ENCODE peak calls at places on chromosomes 2 and 18, in seven cellular contexts. G, R, W, Y, T, I and K are unnamed samples.

GRCh38 chr2:198141726-198142125 is 337.3 kb downstream of the PLCL1 start:
- DNase-seq in G (no peak), T (no peak), R (no peak), W (no peak), Y (no peak), I (no peak), K (no peak)

GRCh38 chr2:44130441-44130840 is 38.2 kb upstream of the PPM1B start:
- DNase-seq in Y (no peak), W (no peak), R (no peak), T (peak; percentile 73), G (no peak), I (no peak), K (no peak)

GRCh38 chr2:28958689-28959088 is 22.4 kb upstream of the TOGARAM2 start:
- DNase-seq in G (peak; percentile 33), R (no peak), W (peak; percentile 73), Y (peak; percentile 70), T (peak; percentile 74), I (no peak), K (no peak)

GRCh38 chr2:109702250-109702985 is 88.3 kb downstream of the SOWAHC start:
- DNase-seq in R (no peak), Y (no peak), T (peak; percentile 63), G (no peak), I (no peak), W (no peak), K (no peak)

GRCh38 chr2:149329068-149329467 is 1.3 kb upstream of the LYPD6 start:
- DNase-seq in W (no peak), R (no peak), I (no peak), G (no peak), Y (no peak), T (no peak), K (no peak)

GRCh38 chr18:75407468-75408437 is 19.8 kb downstream of the SMIM21 start:
- DNase-seq in R (no peak), Y (no peak), W (no peak), T (peak; percentile 38), I (no peak), G (no peak), K (no peak)

GRCh38 chr2:88720399-88720798 is 28.9 kb downstream of the RPIA start:
- DNase-seq in I (no peak), G (no peak), R (no peak), Y (no peak), T (no peak), W (no peak), K (no peak)

GRCh38 chr2:186201371-186201770 is 284.7 kb upstream of the ZC3H15 start:
- DNase-seq in W (no peak), I (no peak), Y (no peak), R (no peak), G (no peak), T (no peak), K (no peak)

GRCh38 chr2:212797484-212798205 is 259.0 kb upstream of the ERBB4 start:
- DNase-seq in T (peak; percentile 56), I (no peak), R (no peak), G (no peak), W (no peak), Y (no peak), K (no peak)

GRCh38 chr2:86650188-86650587 is 26.5 kb upstream of the RNF103 start:
- DNase-seq in R (no peak), T (no peak), Y (no peak), W (no peak), G (no peak), I (no peak), K (no peak)

GRCh38 chr2:119212139-119212800 is 11.4 kb upstream of the STEAP3 start:
- DNase-seq in G (no peak), I (no peak), T (no peak), W (no peak), Y (no peak), R (no peak), K (no peak)

GRCh38 chr2:237434916-237435315 is 21.0 kb upstream of the COL6A3 start:
- DNase-seq in T (peak; percentile 75), G (peak; percentile 74), Y (no peak), W (no peak), R (no peak), I (peak; percentile 70), K (no peak)

GRCh38 chr2:43055985-43056384 is 170.4 kb downstream of the ZFP36L2 start:
- DNase-seq in T (no peak), Y (no peak), G (no peak), R (no peak), W (no peak), I (no peak), K (no peak)
- H3K27ac ChIP-seq in T (no peak overlapping the region), Y (no peak overlapping the region), G (no peak overlapping the region), R (no peak overlapping the region), W (no peak overlapping the region), I (no peak overlapping the region), K (no peak overlapping the region)

GRCh38 chr2:102059151-102059550 is 67.4 kb downstream of the IL1R2 start:
- DNase-seq in R (no peak), I (no peak), W (no peak), T (no peak), Y (no peak), G (no peak), K (peak; percentile 54)
- TF ChIP-seq POLR2A in R (no peak), I (no peak), W (no peak), T (no peak), Y (no peak), G (no peak), K (no peak)

GRCh38 chr2:133952896-133953295 is 301.0 kb upstream of the MGAT5 start:
- DNase-seq in W (no peak), T (no peak), Y (no peak), I (peak; percentile 73), G (no peak), R (no peak), K (no peak)
- H3K27ac ChIP-seq in W (no peak overlapping the region), T (no peak overlapping the region), Y (no peak overlapping the region), I (no peak overlapping the region), G (no peak overlapping the region), R (no peak overlapping the region), K (no peak overlapping the region)

GRCh38 chr2:218401834-218402370 is 2.2 kb downstream of the CTDSP1 start:
- DNase-seq in T (no peak), Y (no peak), I (no peak), W (peak; percentile 36), G (no peak), R (no peak), K (no peak)

GRCh38 chr2:218398437-218399390 is 954 bp upstream of the CTDSP1 start:
- DNase-seq in I (peak; percentile 65), Y (peak; percentile 68), R (peak; percentile 88), G (peak; percentile 80), T (peak; percentile 45), W (peak; percentile 93), K (peak; percentile 79)

GRCh38 chr2:218400930-218401833 is 1.5 kb downstream of the CTDSP1 start:
- DNase-seq in R (peak; percentile 51), T (no peak), I (no peak), W (peak; percentile 42), G (peak; percentile 30), Y (peak; percentile 95), K (no peak)

GRCh38 chr2:218399391-218400166 is at the start of gene CTDSP1:
- DNase-seq in W (peak; percentile 98), G (peak; percentile 98), I (peak; percentile 95), T (peak; percentile 96), R (peak; percentile 99), Y (peak; percentile 94), K (peak; percentile 93)

GRCh38 chr2:218400167-218400929 is 680 bp downstream of the CTDSP1 start:
- DNase-seq in I (no peak), Y (no peak), R (no peak), G (peak; percentile 56), T (no peak), W (peak; percentile 67), K (no peak)
- TF ChIP-seq POLR2A in I (peak; percentile 28), Y (no peak), R (no peak), G (no peak), T (no peak), W (no peak), K (peak; percentile 11)

GRCh38 chr2:54955358-54955673 is 94.9 kb downstream of the RTN4 start:
- DNase-seq in Y (no peak), G (no peak), R (no peak), W (no peak), I (no peak), T (no peak), K (no peak)

GRCh38 chr2:54955674-54956391 is 94.4 kb downstream of the RTN4 start:
- DNase-seq in G (no peak), I (no peak), R (no peak), W (no peak), T (no peak), Y (peak; percentile 33), K (no peak)

GRCh38 chr2:54957321-54957999 is 92.8 kb downstream of the RTN4 start:
- DNase-seq in G (no peak), R (no peak), I (no peak), W (no peak), Y (no peak), T (no peak), K (no peak)

GRCh38 chr2:54954705-54955357 is 95.4 kb downstream of the RTN4 start:
- DNase-seq in T (no peak), R (no peak), I (no peak), W (no peak), G (no peak), Y (no peak), K (no peak)

GRCh38 chr2:54956392-54956722 is 93.9 kb downstream of the RTN4 start:
- DNase-seq in W (no peak), G (no peak), Y (no peak), I (no peak), R (no peak), T (peak; percentile 52), K (no peak)
- H3K27ac ChIP-seq in W (no peak overlapping the region), G (no peak overlapping the region), Y (no peak overlapping the region), I (no peak overlapping the region), R (no peak overlapping the region), T (no peak overlapping the region), K (no peak overlapping the region)

GRCh38 chr18:55007582-55007981 is 48.3 kb upstream of the CCDC68 start:
- DNase-seq in R (no peak), G (no peak), W (no peak), T (peak; percentile 13), I (no peak), Y (no peak), K (no peak)

GRCh38 chr18:55001625-55002024 is 42.4 kb upstream of the CCDC68 start:
- DNase-seq in T (no peak), G (no peak), W (no peak), R (no peak), Y (no peak), I (no peak), K (no peak)

GRCh38 chr18:55002261-55002660 is 43.0 kb upstream of the CCDC68 start:
- DNase-seq in I (no peak), R (no peak), W (no peak), T (no peak), G (no peak), Y (no peak), K (no peak)

GRCh38 chr18:55000529-55000928 is 41.3 kb upstream of the CCDC68 start:
- DNase-seq in Y (no peak), W (no peak), T (no peak), G (no peak), I (no peak), R (no peak), K (no peak)

GRCh38 chr18:55003695-55004094 is 44.4 kb upstream of the CCDC68 start:
- DNase-seq in I (no peak), W (no peak), R (no peak), G (no peak), T (no peak), Y (no peak), K (no peak)
- TF ChIP-seq POLR2A in I (no peak), W (no peak), R (no peak), G (no peak), T (no peak), Y (no peak), K (no peak)

GRCh38 chr18:41162191-41162590 is 792.8 kb upstream of the PIK3C3 start:
- DNase-seq in R (no peak), I (no peak), T (no peak), G (no peak), W (no peak), Y (no peak), K (no peak)
- H3K27ac ChIP-seq in R (no peak overlapping the region), I (no peak overlapping the region), T (no peak overlapping the region), G (no peak overlapping the region), W (no peak overlapping the region), Y (no peak overlapping the region), K (no peak overlapping the region)